ENCODE peak calls at places on chromosomes 4 and X, in four cellular contexts. K is K562, N is esophagus muscularis mucosa, V is HepG2. B is an unnamed sample.

GRCh38 chr4:152937535-152938236 is 1.6 kb downstream of the FHDC1 start:
- DNase-seq in K (peak), N (no peak), V (no peak), B (no peak)

GRCh38 chrX:100636321-100636991 is at the start of gene TSPAN6:
- DNase-seq in K (no peak), N (peak), V (peak), B (peak)

GRCh38 chrX:28802625-28803024 is 215.4 kb downstream of the IL1RAPL1 start:
- DNase-seq in K (no peak), N (no peak), V (no peak), B (no peak)

GRCh38 chrX:151458824-151459223 is 61.8 kb downstream of the VMA21 start:
- DNase-seq in K (no peak), N (no peak), V (peak), B (no peak)

GRCh38 chr4:2366252-2367192 is 51.9 kb downstream of the ZFYVE28 start:
- DNase-seq in K (no peak), N (no peak), V (no peak), B (no peak)

GRCh38 chr4:38904090-38904666 is 36.6 kb downstream of the FAM114A1 start:
- DNase-seq in K (no peak), N (no peak), V (peak), B (no peak)

GRCh38 chrX:77561372-77561771 is 114.2 kb downstream of the FGF16 start:
- DNase-seq in K (no peak), N (no peak), V (no peak), B (no peak)

GRCh38 chr4:126850286-126850685 is 782.5 kb upstream of the INTU start:
- DNase-seq in K (peak), N (no peak), V (no peak), B (no peak)

GRCh38 chr4:173991814-173992213 is 291.7 kb downstream of the FBXO8 start:
- DNase-seq in K (no peak), N (no peak), V (no peak), B (no peak)

GRCh38 chr4:148288448-148288847 is 153.8 kb downstream of the NR3C2 start:
- DNase-seq in K (no peak), N (no peak), V (no peak), B (no peak)

GRCh38 chr4:1842993-1843448 is 12.9 kb downstream of the LETM1 start:
- DNase-seq in K (no peak), N (no peak), V (no peak), B (no peak)

GRCh38 chrX:153812220-153812619 is 17.8 kb downstream of the SSR4 start:
- DNase-seq in K (no peak), N (no peak), V (no peak), B (no peak)

GRCh38 chrX:12898073-12898472 is 8.3 kb upstream of the TLR8 start:
- DNase-seq in K (no peak), N (no peak), V (no peak), B (no peak)

GRCh38 chrX:135977611-135978010 is 3.8 kb upstream of the MMGT1 start:
- DNase-seq in K (no peak), N (no peak), V (no peak), B (no peak)

GRCh38 chr4:126328914-126329313 is 1014.2 kb downstream of the FAT4 start:
- DNase-seq in K (no peak), N (no peak), V (no peak), B (no peak)

GRCh38 chr4:138241281-138242075 is 671 bp downstream of the SLC7A11 start:
- DNase-seq in K (peak), N (no peak), V (no peak), B (no peak)

GRCh38 chrX:42673411-42673810 is 104.6 kb downstream of the PPP1R2C start:
- DNase-seq in K (no peak), N (no peak), V (no peak), B (no peak)

GRCh38 chr4:52106142-52106541 is 55.0 kb downstream of the SPATA18 start:
- DNase-seq in K (no peak), N (no peak), V (no peak), B (no peak)

GRCh38 chrX:119040432-119040831 is 32.4 kb upstream of the CT47C1 start:
- DNase-seq in K (no peak), N (no peak), V (no peak), B (no peak)

GRCh38 chr4:4388418-4388817 is 1.5 kb downstream of the NSG1 start:
- DNase-seq in K (no peak), N (no peak), V (no peak), B (no peak)

GRCh38 chrX:55907968-55908607 is 190.5 kb downstream of the RRAGB start:
- DNase-seq in K (peak), N (peak), V (no peak), B (peak)

GRCh38 chr4:109434007-109434792 is 585 bp downstream of the SEC24B start:
- DNase-seq in K (peak), N (no peak), V (peak), B (peak)

GRCh38 chr4:73730854-73731253 is 9.5 kb upstream of the CXCL8 start:
- DNase-seq in K (no peak), N (no peak), V (no peak), B (no peak)

GRCh38 chrX:48090123-48090522 is 18.7 kb upstream of the ZNF630 start:
- DNase-seq in K (no peak), N (no peak), V (no peak), B (no peak)

GRCh38 chr4:48634688-48635308 is 144.7 kb downstream of the ZAR1 start:
- DNase-seq in K (no peak), N (no peak), V (no peak), B (no peak)

GRCh38 chrX:25144043-25144940 is 128.5 kb upstream of the ARX start:
- DNase-seq in K (peak), N (no peak), V (peak), B (no peak)

GRCh38 chr4:98055800-98056501 is 87.3 kb downstream of the STPG2 start:
- DNase-seq in K (no peak), N (no peak), V (no peak), B (peak)

GRCh38 chr4:136103616-136104015 is 1428.7 kb downstream of the PCDH18 start:
- DNase-seq in K (no peak), N (no peak), V (no peak), B (no peak)

GRCh38 chr4:71607780-71608673 is 175.9 kb downstream of the GC start:
- DNase-seq in K (no peak), N (no peak), V (peak), B (no peak)

GRCh38 chr4:152316969-152317368 is 218.9 kb downstream of the FBXW7 start:
- DNase-seq in K (no peak), N (no peak), V (no peak), B (no peak)

GRCh38 chr4:122576261-122577188 is 44.3 kb downstream of the IL21 start:
- DNase-seq in K (peak), N (no peak), V (peak), B (no peak)

GRCh38 chrX:9785252-9785943 is 831 bp upstream of the SHROOM2 start:
- DNase-seq in K (no peak), N (no peak), V (no peak), B (no peak)

GRCh38 chr4:54382623-54383022 is 153.5 kb downstream of the PDGFRA start:
- DNase-seq in K (no peak), N (no peak), V (no peak), B (no peak)

GRCh38 chr4:54384152-54384551 is 155.1 kb downstream of the PDGFRA start:
- DNase-seq in K (no peak), N (no peak), V (no peak), B (no peak)

GRCh38 chr4:54372951-54373350 is 143.9 kb downstream of the PDGFRA start:
- DNase-seq in K (no peak), N (no peak), V (no peak), B (no peak)

DNA sequence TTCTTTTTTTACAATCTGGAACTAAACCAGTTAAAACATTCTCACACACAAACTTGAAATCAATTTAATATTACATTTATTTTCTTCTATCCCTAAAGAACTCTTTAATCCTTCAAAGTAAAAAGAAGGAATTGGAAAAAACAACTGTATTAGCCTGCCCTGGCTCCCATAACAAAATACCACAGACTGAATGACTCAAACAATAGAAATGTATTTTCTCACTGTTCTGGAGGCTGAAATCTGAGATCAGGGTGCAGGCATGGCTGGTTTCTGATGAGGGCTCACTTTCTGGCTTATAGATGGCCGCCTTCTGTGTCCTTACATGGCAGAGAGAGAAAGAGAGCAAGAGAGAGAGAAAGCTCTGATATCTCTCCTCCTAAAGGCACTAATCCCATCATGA is 149.4 kb downstream of the PDGFRA start:
- DNase-seq in K (no peak), N (no peak), V (no peak), B (no peak)
- TF ChIP-seq EP300 in K (no peak), N (no peak), V (no peak), B (no peak)

DNA sequence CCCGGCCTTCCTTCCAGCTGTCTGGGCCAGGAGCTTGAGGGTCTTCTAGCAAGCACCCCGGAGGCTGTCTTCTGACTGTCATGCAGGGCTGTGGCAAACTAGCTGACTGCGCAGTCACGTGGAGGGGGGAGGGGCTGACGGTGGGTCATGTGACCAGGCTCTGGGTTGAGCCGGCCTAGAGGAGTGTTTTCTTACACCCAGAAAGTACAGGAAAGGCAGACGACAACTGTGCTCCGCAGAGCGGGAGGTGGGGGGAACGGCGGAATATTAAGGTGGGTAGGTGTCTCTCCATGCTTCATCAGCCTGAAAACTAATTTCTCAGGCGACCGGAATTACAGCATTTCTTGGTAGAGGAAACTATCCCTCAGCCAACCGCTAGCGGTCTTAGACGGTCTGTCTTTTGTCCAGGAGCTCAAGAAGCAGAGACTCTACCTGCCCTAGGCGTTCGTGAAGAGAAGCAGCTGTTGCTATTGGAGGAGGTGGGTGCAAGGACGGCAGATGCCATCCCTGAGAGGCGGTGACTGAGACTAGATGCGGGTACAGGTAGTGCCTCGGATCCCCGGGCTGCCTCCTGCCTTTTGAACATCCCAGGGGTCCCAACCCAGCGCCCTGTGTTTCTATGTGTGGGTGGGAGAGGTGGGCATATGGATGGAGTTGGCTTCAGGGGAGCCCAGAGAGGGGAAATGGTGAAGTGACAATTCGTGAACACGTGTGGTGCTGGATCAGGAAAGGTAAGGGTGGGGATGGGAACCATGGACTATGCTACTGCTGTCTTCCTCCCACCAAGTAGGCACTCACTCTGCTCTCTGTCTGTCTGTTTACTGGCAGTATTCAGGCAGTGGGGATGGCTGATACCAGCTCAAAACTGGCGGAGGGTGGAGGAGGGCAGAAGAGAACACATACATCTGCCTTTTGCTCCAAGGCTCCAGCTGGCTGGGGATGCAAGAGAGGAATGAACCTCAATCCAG is 8.8 kb downstream of the GPRASP1 start:
- DNase-seq in K (peak), N (peak), V (peak), B (peak)
- TF ChIP-seq EP300 in K (no peak), N (no peak), V (no peak), B (no peak)

GRCh38 chr4:77251751-77252150 is 94.7 kb downstream of the CCNG2 start:
- DNase-seq in K (no peak), N (no peak), V (no peak), B (no peak)

GRCh38 chr4:77248805-77249204 is 91.8 kb downstream of the CCNG2 start:
- DNase-seq in K (no peak), N (no peak), V (peak), B (no peak)
- TF ChIP-seq EP300 in K (no peak), N (no peak), V (no peak), B (no peak)

GRCh38 chr4:94506822-94507221 is 55.1 kb downstream of the PDLIM5 start:
- DNase-seq in K (no peak), N (no peak), V (no peak), B (no peak)
- TF ChIP-seq EP300 in K (no peak), N (no peak), V (no peak), B (no peak)

DNA sequence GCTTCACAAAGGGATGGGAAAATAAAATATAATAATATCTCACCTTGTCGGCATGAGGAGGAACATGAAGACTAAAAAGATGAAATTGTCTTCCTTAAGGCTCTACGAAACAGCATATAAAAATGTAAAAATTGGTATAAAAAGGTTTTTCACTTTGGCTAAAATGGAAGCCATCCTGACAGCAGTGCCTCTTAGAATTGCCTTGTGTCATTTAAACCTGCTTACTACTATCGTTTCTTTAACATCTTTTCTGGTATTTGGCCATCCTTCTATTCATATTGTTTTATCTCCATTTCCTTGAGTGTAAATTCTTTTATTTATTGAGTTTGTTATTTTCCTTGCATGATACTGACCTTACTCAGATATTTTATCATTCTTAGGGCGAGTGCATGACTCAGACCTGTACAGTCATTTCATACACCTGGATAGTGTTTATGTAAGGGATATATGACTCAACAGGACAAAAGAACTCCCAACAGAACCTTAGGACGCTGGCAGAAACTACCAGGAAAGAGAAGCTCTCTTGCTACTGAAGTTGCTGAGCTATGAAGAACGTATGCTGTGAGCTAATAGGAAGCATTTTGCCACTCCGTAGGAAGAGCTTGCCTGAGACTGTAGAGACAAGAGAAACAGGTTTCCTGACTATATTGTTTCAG is 5.8 kb upstream of the CDKN2AIP start:
- DNase-seq in K (no peak), N (no peak), V (peak), B (peak)
- TF ChIP-seq EP300 in K (no peak), N (no peak), V (no peak), B (no peak)

GRCh38 chr4:184153781-184154542 is 63.7 kb downstream of the ENPP6 start:
- DNase-seq in K (no peak), N (no peak), V (no peak), B (no peak)

GRCh38 chr4:184150102-184150839 is 67.4 kb downstream of the ENPP6 start:
- DNase-seq in K (no peak), N (no peak), V (peak), B (peak)

GRCh38 chr4:184157322-184157721 is 60.4 kb downstream of the ENPP6 start:
- DNase-seq in K (no peak), N (no peak), V (no peak), B (no peak)

GRCh38 chr4:184151988-184152485 is 65.6 kb downstream of the ENPP6 start:
- DNase-seq in K (no peak), N (no peak), V (no peak), B (no peak)

DNA sequence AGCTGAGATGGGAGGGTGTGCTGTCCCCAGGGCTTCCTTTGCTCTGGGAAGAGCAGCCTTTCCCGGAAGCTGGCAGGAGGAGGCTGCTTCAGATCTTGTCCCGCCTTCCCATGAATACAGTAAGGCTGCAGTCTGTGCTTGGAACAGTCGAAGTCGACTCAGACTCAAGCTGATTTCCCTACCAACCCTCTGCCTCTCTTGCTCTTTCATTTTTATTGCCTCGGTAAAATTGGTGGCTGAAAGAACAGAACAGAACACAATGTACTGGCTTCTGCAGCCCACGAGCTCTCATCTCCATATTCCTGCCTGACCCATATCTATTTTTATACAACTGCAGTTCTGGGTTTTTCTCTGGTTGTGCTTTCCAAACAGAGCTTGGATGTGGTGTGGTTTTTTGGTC is 61.5 kb downstream of the ENPP6 start:
- DNase-seq in K (no peak), N (no peak), V (no peak), B (no peak)
- TF ChIP-seq EP300 in K (no peak), N (no peak), V (no peak), B (no peak)

GRCh38 chr4:145870155-145871020 is 68.2 kb downstream of the ZNF827 start:
- DNase-seq in K (no peak), N (no peak), V (no peak), B (no peak)

GRCh38 chr4:145871209-145871608 is 67.4 kb downstream of the ZNF827 start:
- DNase-seq in K (no peak), N (no peak), V (no peak), B (no peak)

GRCh38 chr4:145868637-145869409 is 69.8 kb downstream of the ZNF827 start:
- DNase-seq in K (no peak), N (no peak), V (no peak), B (no peak)

GRCh38 chr4:145865274-145865941 is 73.2 kb downstream of the ZNF827 start:
- DNase-seq in K (no peak), N (no peak), V (no peak), B (no peak)

GRCh38 chr4:145867416-145867815 is 71.2 kb downstream of the ZNF827 start:
- DNase-seq in K (no peak), N (no peak), V (no peak), B (no peak)
- TF ChIP-seq EP300 in K (no peak), N (no peak), V (no peak), B (no peak)

DNA sequence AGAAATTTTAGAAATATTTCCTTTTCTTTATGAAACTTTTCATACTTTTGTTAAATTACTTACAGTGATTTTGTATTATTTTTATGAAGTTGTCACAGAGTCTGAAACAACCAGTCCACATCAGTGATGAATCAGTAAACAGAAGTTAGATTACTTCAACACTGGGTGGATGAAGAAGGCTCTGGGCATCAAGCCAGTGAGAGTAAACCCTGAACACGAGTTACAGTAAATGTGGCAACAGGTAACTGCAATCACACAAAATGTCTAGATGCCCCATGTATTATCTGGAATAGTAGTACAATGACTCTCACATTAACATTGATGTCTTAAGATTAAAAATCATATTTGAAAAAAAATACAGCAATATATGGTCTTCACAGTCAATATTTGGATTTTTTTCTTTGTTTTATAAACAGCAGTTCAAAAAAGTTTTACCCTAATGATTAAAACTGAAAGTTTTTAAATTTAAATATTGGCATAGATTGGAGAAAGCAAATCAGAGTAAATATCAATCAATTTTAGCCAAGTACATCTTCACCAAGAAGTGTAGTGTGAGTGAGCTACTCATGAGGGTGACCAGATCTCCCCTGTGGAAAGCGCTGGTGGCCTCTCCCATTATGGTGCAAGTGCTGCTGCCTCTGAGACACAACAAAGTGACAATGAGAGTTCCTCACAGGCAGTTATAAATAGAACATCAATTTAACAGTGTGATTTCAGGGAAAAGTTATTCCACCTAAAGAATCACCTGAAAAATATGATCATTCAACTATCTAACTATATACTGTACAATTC is 63.2 kb upstream of the UGT2B7 start:
- DNase-seq in K (no peak), N (no peak), V (peak), B (no peak)
- TF ChIP-seq EP300 in K (no peak), N (no peak), V (no peak), B (no peak)